ENCODE peak calls at places on chromosomes 13 and 19, in nine cellular contexts. V, G, C, T, N, B, U, F and I are unnamed samples.
A peak's percentile ranks its signal among the peaks of the same experiment; 100 is the strongest.

GRCh38 chr13:23450340-23451046 is 17.0 kb upstream of the SACS start:
- DNase-seq in V (no peak), G (no peak), C (peak; percentile 36), T (no peak), N (no peak), B (no peak), U (no peak), F (no peak), I (no peak)

GRCh38 chr13:28819748-28820098 is 416 bp upstream of the MTUS2 start:
- DNase-seq in V (peak; percentile 49), G (peak; percentile 75), C (no peak), T (peak; percentile 57), N (no peak), B (no peak), U (no peak), F (peak; percentile 29), I (no peak)

GRCh38 chr13:108176685-108177274 is 38.6 kb downstream of the LIG4 start:
- DNase-seq in V (no peak), G (no peak), C (no peak), T (peak; percentile 28), N (no peak), B (no peak), U (no peak), F (peak; percentile 3), I (no peak)

GRCh38 chr19:9362905-9363304 is at the start of gene ZNF177:
- DNase-seq in V (peak; percentile 22), G (no peak), C (no peak), T (peak; percentile 8), N (no peak), B (no peak), U (no peak), F (no peak), I (no peak)

GRCh38 chr13:110442946-110443632 is 118.4 kb downstream of the RAB20 start:
- DNase-seq in V (no peak), G (no peak), C (no peak), T (peak; percentile 74), N (no peak), B (no peak), U (no peak), F (no peak), I (no peak)

GRCh38 chr13:71714802-71715375 is 152.1 kb downstream of the DACH1 start:
- DNase-seq in V (no peak), G (no peak), C (no peak), T (no peak), N (no peak), B (no peak), U (no peak), F (no peak), I (no peak)

GRCh38 chr13:70960841-70961443 is 852.7 kb upstream of the KLHL1 start:
- DNase-seq in V (no peak), G (no peak), C (no peak), T (peak; percentile 1), N (no peak), B (no peak), U (no peak), F (no peak), I (no peak)

GRCh38 chr19:8688930-8689329 is 9.7 kb downstream of the ACTL9 start:
- DNase-seq in V (no peak), G (no peak), C (no peak), T (no peak), N (no peak), B (no peak), U (no peak), F (no peak), I (no peak)

GRCh38 chr13:48446454-48446853 is 33.5 kb upstream of the LPAR6 start:
- DNase-seq in V (no peak), G (no peak), C (peak; percentile 65), T (peak; percentile 72), N (no peak), B (no peak), U (no peak), F (no peak), I (no peak)

GRCh38 chr19:40947114-40947513 is 44.0 kb upstream of the CYP2B6 start:
- DNase-seq in V (no peak), G (no peak), C (no peak), T (no peak), N (no peak), B (no peak), U (no peak), F (no peak), I (no peak)

GRCh38 chr13:24187185-24187584 is 26.7 kb downstream of the SPATA13 start:
- DNase-seq in V (no peak), G (no peak), C (peak; percentile 96), T (no peak), N (no peak), B (no peak), U (no peak), F (peak; percentile 68), I (no peak)

GRCh38 chr13:74136089-74136658 is 2.0 kb upstream of the KLF12 start:
- DNase-seq in V (peak; percentile 19), G (peak; percentile 42), C (peak; percentile 39), T (peak; percentile 50), N (no peak), B (no peak), U (no peak), F (peak; percentile 36), I (no peak)

GRCh38 chr13:24692541-24692940 is 12.3 kb downstream of the ATP12A start:
- DNase-seq in V (no peak), G (peak; percentile 47), C (no peak), T (peak; percentile 37), N (no peak), B (no peak), U (no peak), F (no peak), I (no peak)

GRCh38 chr13:106083620-106084350 is 451.7 kb downstream of the EFNB2 start:
- DNase-seq in V (no peak), G (no peak), C (no peak), T (peak; percentile 63), N (no peak), B (no peak), U (no peak), F (no peak), I (no peak)

GRCh38 chr13:99281811-99282263 is 23.7 kb upstream of the GPR18 start:
- DNase-seq in V (no peak), G (peak; percentile 63), C (peak; percentile 89), T (no peak), N (no peak), B (no peak), U (peak; percentile 34), F (peak; percentile 66), I (peak; percentile 79)

GRCh38 chr19:56110515-56111448 is 10.3 kb downstream of the ZNF787 start:
- DNase-seq in V (no peak), G (peak; percentile 60), C (peak; percentile 31), T (peak; percentile 39), N (no peak), B (no peak), U (no peak), F (no peak), I (peak; percentile 22)

GRCh38 chr19:17681505-17682125 is 6.5 kb downstream of the UNC13A start:
- DNase-seq in V (no peak), G (peak; percentile 56), C (peak; percentile 73), T (peak; percentile 45), N (no peak), B (no peak), U (no peak), F (no peak), I (peak; percentile 57)

GRCh38 chr19:57068921-57069697 is 50.7 kb upstream of the USP29 start:
- DNase-seq in V (no peak), G (peak; percentile 25), C (no peak), T (no peak), N (peak; percentile 36), B (no peak), U (no peak), F (no peak), I (no peak)

GRCh38 chr19:7986321-7987083 is 18.9 kb downstream of the ELAVL1 start:
- DNase-seq in V (no peak), G (no peak), C (no peak), T (peak; percentile 77), N (no peak), B (no peak), U (no peak), F (no peak), I (no peak)

GRCh38 chr13:58254961-58255360 is 623.4 kb downstream of the PCDH17 start:
- DNase-seq in V (no peak), G (no peak), C (no peak), T (no peak), N (no peak), B (no peak), U (no peak), F (no peak), I (no peak)

GRCh38 chr13:112795277-112795676 is 105.4 kb downstream of the ATP11A start:
- DNase-seq in V (no peak), G (no peak), C (no peak), T (no peak), N (no peak), B (no peak), U (no peak), F (no peak), I (no peak)